ENCODE peak calls at places on chromosomes 16 and 17, in nine cellular contexts. U, Q, A, C, P, N, H, Z and O are unnamed samples.

GRCh38 chr16:10835281-10835931 is 16.8 kb upstream of the TVP23A start:
- DNase-seq in U (no peak), Q (no peak), A (no peak), C (no peak), P (no peak), N (no peak), H (no peak), Z (no peak), O (no peak)

GRCh38 chr16:78034530-78034929 is 12.2 kb downstream of the CLEC3A start:
- DNase-seq in U (no peak), Q (no peak), A (no peak), C (no peak), P (no peak), N (no peak), H (peak), Z (no peak), O (no peak)

GRCh38 chr16:28549301-28549899 is 4.3 kb upstream of the SGF29 start:
- DNase-seq in U (no peak), Q (peak), A (no peak), C (no peak), P (peak), N (no peak), H (peak), Z (peak), O (no peak)

GRCh38 chr17:17692353-17693252 is 11.3 kb downstream of the RAI1 start:
- DNase-seq in U (no peak), Q (no peak), A (no peak), C (no peak), P (no peak), N (no peak), H (no peak), Z (peak), O (no peak)

GRCh38 chr17:31216053-31216751 is 80.8 kb downstream of the OMG start:
- DNase-seq in U (no peak), Q (peak), A (peak), C (peak), P (peak), N (no peak), H (peak), Z (peak), O (no peak)

GRCh38 chr17:78383725-78384471 is 5.4 kb downstream of the PGS1 start:
- DNase-seq in U (no peak), Q (peak), A (no peak), C (peak), P (peak), N (no peak), H (peak), Z (no peak), O (peak)

GRCh38 chr17:50201226-50201854 is at the start of gene COL1A1:
- DNase-seq in U (no peak), Q (peak), A (no peak), C (no peak), P (peak), N (no peak), H (peak), Z (no peak), O (peak)

GRCh38 chr16:20622498-20622870 is 46.3 kb upstream of the ACSM2B start:
- DNase-seq in U (no peak), Q (no peak), A (no peak), C (no peak), P (no peak), N (no peak), H (no peak), Z (no peak), O (no peak)

GRCh38 chr16:86495357-86495701 is 15.0 kb upstream of the FOXF1 start:
- DNase-seq in U (no peak), Q (no peak), A (no peak), C (no peak), P (no peak), N (no peak), H (no peak), Z (no peak), O (no peak)

GRCh38 chr17:44565866-44566443 is 8.7 kb downstream of the FZD2 start:
- DNase-seq in U (no peak), Q (peak), A (no peak), C (no peak), P (no peak), N (no peak), H (no peak), Z (no peak), O (no peak)

GRCh38 chr17:48624544-48625501 is 1.3 kb downstream of the HOXB9 start:
- DNase-seq in U (peak), Q (no peak), A (no peak), C (no peak), P (no peak), N (no peak), H (peak), Z (no peak), O (no peak)

GRCh38 chr16:89115216-89115949 is 21.7 kb downstream of the ACSF3 start:
- DNase-seq in U (no peak), Q (peak), A (no peak), C (no peak), P (peak), N (peak), H (no peak), Z (no peak), O (peak)

GRCh38 chr17:977163-977562 is 2.4 kb downstream of the NXN start:
- DNase-seq in U (no peak), Q (no peak), A (no peak), C (no peak), P (peak), N (no peak), H (no peak), Z (no peak), O (no peak)

GRCh38 chr16:84374160-84374489 is 5.8 kb downstream of the ATP2C2 start:
- DNase-seq in U (no peak), Q (no peak), A (no peak), C (no peak), P (no peak), N (no peak), H (no peak), Z (no peak), O (no peak)

GRCh38 chr16:8397223-8397622 is 193.1 kb downstream of the TMEM114 start:
- DNase-seq in U (no peak), Q (no peak), A (no peak), C (no peak), P (no peak), N (no peak), H (no peak), Z (no peak), O (no peak)

GRCh38 chr16:83933885-83934683 is 19.0 kb upstream of the OSGIN1 start:
- DNase-seq in U (no peak), Q (peak), A (no peak), C (peak), P (peak), N (no peak), H (no peak), Z (no peak), O (no peak)

GRCh38 chr17:7095642-7096041 is 15.6 kb upstream of the CLEC10A start:
- DNase-seq in U (no peak), Q (no peak), A (no peak), C (no peak), P (no peak), N (no peak), H (no peak), Z (no peak), O (no peak)

GRCh38 chr17:5272313-5272712 is 9.8 kb upstream of the RABEP1 start:
- DNase-seq in U (no peak), Q (no peak), A (no peak), C (no peak), P (peak), N (no peak), H (no peak), Z (no peak), O (no peak)

GRCh38 chr16:64253525-64253924 is 868.3 kb downstream of the CDH11 start:
- DNase-seq in U (no peak), Q (no peak), A (no peak), C (no peak), P (no peak), N (no peak), H (peak), Z (no peak), O (no peak)

GRCh38 chr16:22945361-22945760 is 131.4 kb downstream of the HS3ST2 start:
- DNase-seq in U (no peak), Q (no peak), A (no peak), C (no peak), P (peak), N (no peak), H (peak), Z (no peak), O (no peak)

GRCh38 chr16:88384222-88385111 is 1.7 kb downstream of the ZNF469 start:
- DNase-seq in U (no peak), Q (no peak), A (no peak), C (no peak), P (no peak), N (no peak), H (no peak), Z (no peak), O (no peak)

GRCh38 chr17:8311131-8311790 is 1.2 kb downstream of the ARHGEF15 start:
- DNase-seq in U (no peak), Q (no peak), A (no peak), C (no peak), P (no peak), N (no peak), H (no peak), Z (no peak), O (peak)

GRCh38 chr16:58022601-58023371 is 2.8 kb upstream of the MMP15 start:
- DNase-seq in U (no peak), Q (peak), A (peak), C (peak), P (peak), N (no peak), H (peak), Z (peak), O (peak)

GRCh38 chr16:63461248-63461841 is 1425.1 kb upstream of the CDH8 start:
- DNase-seq in U (peak), Q (peak), A (peak), C (peak), P (peak), N (no peak), H (peak), Z (peak), O (no peak)

GRCh38 chr16:49441366-49441780 is 67.8 kb downstream of the C16orf78 start:
- DNase-seq in U (no peak), Q (peak), A (no peak), C (no peak), P (no peak), N (peak), H (no peak), Z (no peak), O (peak)